ENCODE peak calls at places on chromosome 5, in ten cellular contexts. U is HepG2; A is cardiac muscle cell; R is Peyer's patch; X is CD8-positive, alpha-beta T cell; G is left ventricle myocardium inferior; V is body of pancreas; C is psoas muscle; M is heart right ventricle; N is K562. F is an unnamed sample.

GRCh38 chr5:74974451-74975089 is 77.8 kb downstream of the GCNT4 start:
- DNase-seq in U (no peak), A (no peak), R (no peak), X (peak; percentile 12), G (no peak), V (no peak), C (no peak), M (no peak), N (no peak), F (no peak)

GRCh38 chr5:44345871-44346270 is 43.3 kb downstream of the FGF10 start:
- DNase-seq in U (no peak), A (no peak), R (no peak), X (no peak), G (no peak), V (no peak), C (no peak), M (no peak), N (no peak), F (no peak)

GRCh38 chr5:170603578-170604565 is 100.1 kb downstream of the KCNIP1 start:
- DNase-seq in U (peak; percentile 46), A (peak; percentile 57), R (no peak), X (peak; percentile 19), G (peak; percentile 34), V (peak; percentile 34), C (peak; percentile 32), M (peak; percentile 38), N (peak; percentile 86), F (peak; percentile 71)

GRCh38 chr5:133827001-133827400 is 141.4 kb downstream of the C5orf15 start:
- DNase-seq in U (no peak), A (no peak), R (no peak), X (no peak), G (no peak), V (peak; percentile 65), C (no peak), M (no peak), N (no peak), F (no peak)

GRCh38 chr5:154885438-154885837 is 27.0 kb downstream of the CNOT8 start:
- DNase-seq in U (no peak), A (no peak), R (no peak), X (no peak), G (no peak), V (no peak), C (no peak), M (no peak), N (no peak), F (no peak)

GRCh38 chr5:111719773-111720172 is 37.2 kb downstream of the NREP start:
- DNase-seq in U (peak; percentile 54), A (no peak), R (no peak), X (no peak), G (no peak), V (no peak), C (no peak), M (no peak), N (no peak), F (no peak)

GRCh38 chr5:103569313-103570060 is 6.9 kb upstream of the NUDT12 start:
- DNase-seq in U (no peak), A (no peak), R (no peak), X (no peak), G (no peak), V (peak; percentile 74), C (no peak), M (no peak), N (no peak), F (no peak)

GRCh38 chr5:132446621-132447020 is 44.0 kb downstream of the IRF1 start:
- DNase-seq in U (no peak), A (peak; percentile 94), R (no peak), X (no peak), G (peak; percentile 76), V (peak; percentile 85), C (peak; percentile 77), M (peak; percentile 88), N (no peak), F (peak; percentile 93)

DNA sequence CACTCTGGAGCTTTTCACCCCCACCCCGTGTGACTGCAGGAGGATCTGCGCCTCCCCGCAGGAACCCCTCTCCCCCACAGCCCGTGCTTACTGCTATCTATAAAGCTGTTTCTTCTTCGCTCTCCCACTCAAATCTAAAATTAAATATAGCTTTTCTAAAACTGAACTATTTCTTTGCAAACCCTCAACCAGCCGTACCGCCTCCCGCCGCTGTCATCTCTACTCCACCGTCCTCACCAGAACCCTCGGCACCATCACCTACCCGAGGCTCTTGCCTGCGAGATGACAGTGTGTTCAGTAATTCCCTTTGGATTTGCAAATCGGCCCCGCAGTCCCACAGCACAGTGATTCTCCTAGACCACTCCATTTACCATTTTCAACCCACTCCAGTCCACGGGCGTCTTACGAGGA is 13.6 kb downstream of the LPCAT1 start:
- DNase-seq in U (no peak), A (no peak), R (no peak), X (peak; percentile 2), G (peak; percentile 5), V (no peak), C (peak; percentile 7), M (no peak), N (no peak), F (no peak)
- H3K4me1 ChIP-seq in U (peaks cover 29% of the 10 kb centered on the region), A (no peaks in the 10 kb centered on the region), R (peaks cover 14% of the 10 kb centered on the region), X (peaks cover 12% of the 10 kb centered on the region), G (peaks cover 6% of the 10 kb centered on the region), V (no peaks in the 10 kb centered on the region), C (no peaks in the 10 kb centered on the region), M (no peaks in the 10 kb centered on the region), N (peaks cover 57% of the 10 kb centered on the region), F (no peaks in the 10 kb centered on the region)

GRCh38 chr5:141883948-141884318 is 5.7 kb upstream of the PCDH1 start:
- DNase-seq in U (no peak), A (no peak), R (no peak), X (no peak), G (no peak), V (no peak), C (no peak), M (no peak), N (no peak), F (no peak)

GRCh38 chr5:141880961-141881801 is 3.0 kb upstream of the PCDH1 start:
- DNase-seq in U (no peak), A (no peak), R (no peak), X (no peak), G (peak; percentile 55), V (no peak), C (no peak), M (peak; percentile 63), N (no peak), F (peak; percentile 49)

GRCh38 chr5:141883184-141883947 is 5.2 kb upstream of the PCDH1 start:
- DNase-seq in U (no peak), A (peak; percentile 50), R (peak; percentile 53), X (no peak), G (peak; percentile 56), V (no peak), C (peak; percentile 47), M (peak; percentile 60), N (peak; percentile 58), F (peak; percentile 44)

GRCh38 chr5:141881886-141882285 is 3.7 kb upstream of the PCDH1 start:
- DNase-seq in U (no peak), A (no peak), R (no peak), X (no peak), G (no peak), V (no peak), C (no peak), M (no peak), N (no peak), F (no peak)

GRCh38 chr5:141882594-141883183 is 4.5 kb upstream of the PCDH1 start:
- DNase-seq in U (peak; percentile 15), A (no peak), R (no peak), X (no peak), G (no peak), V (no peak), C (no peak), M (no peak), N (no peak), F (no peak)
- H3K27ac ChIP-seq in U (no peak overlapping the region), A (no peak overlapping the region), R (no peak overlapping the region), X (no peak overlapping the region), G (peak overlapping the region; percentile 95), V (no peak overlapping the region), C (no peak overlapping the region), M (no peak overlapping the region), N (no peak overlapping the region), F (no peak overlapping the region)

GRCh38 chr5:96901841-96902240 is 25.5 kb downstream of the ERAP2 start:
- DNase-seq in U (no peak), A (no peak), R (no peak), X (no peak), G (no peak), V (no peak), C (no peak), M (no peak), N (no peak), F (no peak)

GRCh38 chr5:96903300-96903699 is 27.0 kb downstream of the ERAP2 start:
- DNase-seq in U (no peak), A (no peak), R (no peak), X (no peak), G (no peak), V (no peak), C (no peak), M (no peak), N (no peak), F (no peak)

GRCh38 chr5:96904054-96904931 is 28.0 kb downstream of the ERAP2 start:
- DNase-seq in U (no peak), A (no peak), R (no peak), X (no peak), G (no peak), V (no peak), C (no peak), M (no peak), N (no peak), F (no peak)

GRCh38 chr5:96902876-96903275 is 26.6 kb downstream of the ERAP2 start:
- DNase-seq in U (no peak), A (no peak), R (no peak), X (no peak), G (no peak), V (no peak), C (no peak), M (no peak), N (no peak), F (no peak)

GRCh38 chr5:96901384-96901783 is 25.1 kb downstream of the ERAP2 start:
- DNase-seq in U (peak; percentile 20), A (no peak), R (no peak), X (no peak), G (no peak), V (no peak), C (no peak), M (no peak), N (no peak), F (no peak)
- H3K4me3 ChIP-seq in U (no peak overlapping the region), A (no peak overlapping the region), R (no peak overlapping the region), X (no peak overlapping the region), G (no peak overlapping the region), V (no peak overlapping the region), C (no peak overlapping the region), M (no peak overlapping the region), N (no peak overlapping the region), F (no peak overlapping the region)

GRCh38 chr5:175695161-175696126 is 37.6 kb downstream of the HRH2 start:
- DNase-seq in U (no peak), A (no peak), R (peak; percentile 38), X (no peak), G (no peak), V (no peak), C (no peak), M (no peak), N (no peak), F (no peak)

GRCh38 chr5:175697846-175698245 is 40.0 kb downstream of the HRH2 start:
- DNase-seq in U (no peak), A (no peak), R (peak; percentile 32), X (no peak), G (no peak), V (no peak), C (no peak), M (no peak), N (no peak), F (peak; percentile 20)

GRCh38 chr5:175698401-175699115 is 40.7 kb downstream of the HRH2 start:
- DNase-seq in U (no peak), A (no peak), R (peak; percentile 18), X (no peak), G (no peak), V (no peak), C (no peak), M (no peak), N (no peak), F (no peak)

GRCh38 chr5:175696139-175696854 is 38.4 kb downstream of the HRH2 start:
- DNase-seq in U (no peak), A (peak; percentile 49), R (peak; percentile 83), X (peak; percentile 66), G (peak; percentile 80), V (peak; percentile 79), C (peak; percentile 74), M (peak; percentile 62), N (peak; percentile 64), F (peak; percentile 90)

GRCh38 chr5:175696855-175697198 is 39.0 kb downstream of the HRH2 start:
- DNase-seq in U (no peak), A (no peak), R (no peak), X (no peak), G (no peak), V (no peak), C (no peak), M (no peak), N (no peak), F (no peak)
- H3K4me1 ChIP-seq in U (peaks cover 25% of the 10 kb centered on the region), A (peaks cover 16% of the 10 kb centered on the region), R (no peaks in the 10 kb centered on the region), X (peaks cover 11% of the 10 kb centered on the region), G (peaks cover 44% of the 10 kb centered on the region), V (no peaks in the 10 kb centered on the region), C (no peaks in the 10 kb centered on the region), M (peaks cover 26% of the 10 kb centered on the region), N (peaks cover 4% of the 10 kb centered on the region), F (peaks cover 7% of the 10 kb centered on the region)